ENCODE peak calls at places on chromosomes 3 and 15, in nine cellular contexts. Y is cardiac muscle cell, W is HL-60, O is A549, Z is neural progenitor cell, R is transverse colon, D is testis, G is fibroblast of lung, F is esophagus muscularis mucosa. J is an unnamed sample.

GRCh38 chr15:62799919-62800318 is 242.6 kb upstream of the TPM1 start:
- DNase-seq in Y (peak), W (no peak), O (no peak), Z (no peak), R (no peak), D (no peak), G (no peak), F (no peak), J (no peak)

GRCh38 chr3:98994128-98994762 is 92.8 kb upstream of the DCBLD2 start:
- DNase-seq in Y (peak), W (no peak), O (no peak), Z (peak), R (no peak), D (no peak), G (peak), F (no peak), J (no peak)

GRCh38 chr15:76196286-76196948 is 114.9 kb downstream of the ETFA start:
- DNase-seq in Y (peak), W (peak), O (peak), Z (no peak), R (peak), D (peak), G (peak), F (no peak), J (peak)

GRCh38 chr3:57706462-57706861 is 13.6 kb upstream of the DENND6A start:
- DNase-seq in Y (peak), W (no peak), O (no peak), Z (no peak), R (no peak), D (no peak), G (peak), F (no peak), J (no peak)

GRCh38 chr3:67018105-67018788 is 20.1 kb downstream of the KBTBD8 start:
- DNase-seq in Y (peak), W (no peak), O (no peak), Z (no peak), R (peak), D (peak), G (no peak), F (no peak), J (peak)

GRCh38 chr15:76195506-76196285 is 115.6 kb downstream of the ETFA start:
- DNase-seq in Y (no peak), W (no peak), O (no peak), Z (no peak), R (no peak), D (no peak), G (no peak), F (no peak), J (no peak)

GRCh38 chr15:64004582-64004981 is 41.7 kb downstream of the DAPK2 start:
- DNase-seq in Y (no peak), W (no peak), O (peak), Z (no peak), R (peak), D (no peak), G (peak), F (no peak), J (peak)

GRCh38 chr15:75649045-75649761 is 1.5 kb downstream of the SNX33 start:
- DNase-seq in Y (no peak), W (no peak), O (no peak), Z (no peak), R (no peak), D (no peak), G (no peak), F (no peak), J (no peak)

GRCh38 chr3:131568460-131568859 is 65.7 kb upstream of the MRPL3 start:
- DNase-seq in Y (no peak), W (no peak), O (no peak), Z (peak), R (no peak), D (no peak), G (no peak), F (no peak), J (no peak)

GRCh38 chr3:43540625-43541024 is 81.2 kb downstream of the ANO10 start:
- DNase-seq in Y (peak), W (no peak), O (no peak), Z (no peak), R (no peak), D (no peak), G (peak), F (no peak), J (no peak)

GRCh38 chr3:42450567-42450966 is 40.2 kb upstream of the LYZL4 start:
- DNase-seq in Y (no peak), W (no peak), O (no peak), Z (no peak), R (no peak), D (no peak), G (no peak), F (no peak), J (no peak)

GRCh38 chr15:67042490-67043181 is 22.8 kb upstream of the SMAD3 start:
- DNase-seq in Y (no peak), W (no peak), O (no peak), Z (no peak), R (no peak), D (no peak), G (peak), F (no peak), J (no peak)

GRCh38 chr3:149362361-149362760 is 15.1 kb downstream of the TM4SF1 start:
- DNase-seq in Y (no peak), W (no peak), O (no peak), Z (no peak), R (no peak), D (no peak), G (no peak), F (no peak), J (no peak)

GRCh38 chr15:52351206-52351907 is 55.8 kb upstream of the MYO5C start:
- DNase-seq in Y (peak), W (no peak), O (no peak), Z (no peak), R (no peak), D (no peak), G (no peak), F (no peak), J (peak)

GRCh38 chr3:127731546-127731945 is 58.8 kb downstream of the ABTB1 start:
- DNase-seq in Y (no peak), W (no peak), O (no peak), Z (no peak), R (no peak), D (no peak), G (no peak), F (no peak), J (no peak)

GRCh38 chr3:146594843-146595482 is 10.2 kb downstream of the PLSCR5 start:
- DNase-seq in Y (peak), W (no peak), O (peak), Z (peak), R (no peak), D (no peak), G (peak), F (no peak), J (no peak)

GRCh38 chr3:126131881-126132750 is 48.2 kb upstream of the SLC41A3 start:
- DNase-seq in Y (no peak), W (no peak), O (no peak), Z (no peak), R (peak), D (peak), G (no peak), F (peak), J (peak)

GRCh38 chr3:56784452-56785001 is 17.2 kb downstream of the ARHGEF3 start:
- DNase-seq in Y (no peak), W (no peak), O (no peak), Z (no peak), R (no peak), D (no peak), G (no peak), F (no peak), J (no peak)

GRCh38 chr3:87311309-87311708 is 34.9 kb upstream of the POU1F1 start:
- DNase-seq in Y (no peak), W (no peak), O (no peak), Z (no peak), R (no peak), D (no peak), G (peak), F (no peak), J (no peak)

GRCh38 chr3:55486857-55487375 is at the start of gene WNT5A:
- DNase-seq in Y (peak), W (no peak), O (no peak), Z (peak), R (peak), D (peak), G (peak), F (no peak), J (no peak)

GRCh38 chr3:62128028-62128427 is 245.3 kb downstream of the FEZF2 start:
- DNase-seq in Y (peak), W (no peak), O (no peak), Z (no peak), R (no peak), D (no peak), G (no peak), F (no peak), J (peak)

GRCh38 chr15:42084465-42085235 is 9.7 kb downstream of the PLA2G4D start:
- DNase-seq in Y (peak), W (no peak), O (peak), Z (peak), R (peak), D (peak), G (peak), F (no peak), J (peak)

GRCh38 chr15:53831907-53832793 is 72.7 kb upstream of the WDR72 start:
- DNase-seq in Y (no peak), W (no peak), O (no peak), Z (no peak), R (no peak), D (no peak), G (no peak), F (no peak), J (no peak)

GRCh38 chr15:58425185-58425584 is 6.6 kb upstream of the LIPC start:
- DNase-seq in Y (no peak), W (no peak), O (no peak), Z (no peak), R (no peak), D (no peak), G (no peak), F (no peak), J (no peak)

GRCh38 chr15:76123031-76123430 is 63.2 kb downstream of the TMEM266 start:
- DNase-seq in Y (no peak), W (no peak), O (no peak), Z (no peak), R (no peak), D (no peak), G (no peak), F (no peak), J (no peak)

GRCh38 chr3:143464850-143465249 is 345.3 kb downstream of the CHST2 start:
- DNase-seq in Y (no peak), W (no peak), O (no peak), Z (no peak), R (no peak), D (no peak), G (no peak), F (no peak), J (no peak)

GRCh38 chr3:139319428-139320402 is 24.1 kb upstream of the MRPS22 start:
- DNase-seq in Y (peak), W (no peak), O (no peak), Z (peak), R (no peak), D (no peak), G (no peak), F (no peak), J (no peak)

GRCh38 chr3:128495435-128495970 is 2.5 kb upstream of the GATA2 start:
- DNase-seq in Y (no peak), W (no peak), O (no peak), Z (no peak), R (no peak), D (no peak), G (no peak), F (no peak), J (no peak)

GRCh38 chr15:96273317-96274086 is 57.0 kb upstream of the NR2F2 start:
- DNase-seq in Y (peak), W (no peak), O (peak), Z (no peak), R (no peak), D (no peak), G (peak), F (peak), J (peak)

GRCh38 chr3:197952440-197952839 is 2.5 kb downstream of the RPL35A start:
- DNase-seq in Y (no peak), W (no peak), O (no peak), Z (no peak), R (no peak), D (no peak), G (no peak), F (no peak), J (no peak)
- H3K27ac ChIP-seq in Y (peak), W (no peak), O (no peak), Z (no peak), R (no peak), D (no peak), G (no peak), F (no peak), J (peak)

DNA sequence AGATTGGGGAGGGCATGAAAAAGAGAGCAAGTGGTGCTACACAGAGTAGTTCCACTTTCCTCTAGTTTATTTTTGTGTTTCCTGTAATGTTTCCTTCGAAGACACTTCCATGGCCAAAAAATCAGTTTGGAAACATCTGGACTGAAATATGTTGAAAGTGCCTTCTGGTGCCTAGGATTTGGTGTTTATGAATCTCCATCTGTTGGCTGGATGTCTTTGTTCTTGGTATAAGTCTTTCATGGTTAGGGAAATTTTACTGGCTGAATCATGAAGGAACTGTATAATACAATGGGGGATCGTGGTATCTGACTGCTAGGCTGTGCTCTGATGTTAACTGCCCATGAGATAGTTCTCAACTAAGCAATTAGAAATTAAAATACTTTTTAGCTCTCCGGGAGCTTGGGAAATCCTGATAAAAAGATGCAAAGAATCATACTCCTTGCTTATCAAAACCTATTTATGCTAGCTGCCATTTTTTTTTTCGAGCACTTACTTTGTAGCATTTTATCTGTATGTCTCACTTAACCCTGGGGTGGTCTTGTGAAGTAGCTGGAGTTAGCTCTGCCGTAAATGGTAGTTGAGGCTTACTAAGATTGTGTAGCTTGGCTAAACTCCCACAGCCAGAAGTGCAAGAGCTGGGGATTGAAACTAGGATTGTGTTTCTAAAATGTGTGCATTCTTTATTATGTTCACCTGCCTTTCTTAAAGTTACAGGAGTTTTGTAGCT is 22.0 kb downstream of the AKAP13 start:
- DNase-seq in Y (no peak), W (no peak), O (no peak), Z (no peak), R (no peak), D (no peak), G (peak), F (no peak), J (no peak)
- H3K4me3 ChIP-seq in Y (no peak), W (no peak), O (no peak), Z (no peak), R (no peak), D (no peak), G (peak), F (no peak), J (no peak)

GRCh38 chr15:68484696-68485400 is 52.9 kb upstream of the ITGA11 start:
- DNase-seq in Y (peak), W (no peak), O (no peak), Z (no peak), R (no peak), D (no peak), G (peak), F (no peak), J (no peak)
- H3K27ac ChIP-seq in Y (no peak), W (no peak), O (no peak), Z (no peak), R (peak), D (no peak), G (no peak), F (peak), J (no peak)

DNA sequence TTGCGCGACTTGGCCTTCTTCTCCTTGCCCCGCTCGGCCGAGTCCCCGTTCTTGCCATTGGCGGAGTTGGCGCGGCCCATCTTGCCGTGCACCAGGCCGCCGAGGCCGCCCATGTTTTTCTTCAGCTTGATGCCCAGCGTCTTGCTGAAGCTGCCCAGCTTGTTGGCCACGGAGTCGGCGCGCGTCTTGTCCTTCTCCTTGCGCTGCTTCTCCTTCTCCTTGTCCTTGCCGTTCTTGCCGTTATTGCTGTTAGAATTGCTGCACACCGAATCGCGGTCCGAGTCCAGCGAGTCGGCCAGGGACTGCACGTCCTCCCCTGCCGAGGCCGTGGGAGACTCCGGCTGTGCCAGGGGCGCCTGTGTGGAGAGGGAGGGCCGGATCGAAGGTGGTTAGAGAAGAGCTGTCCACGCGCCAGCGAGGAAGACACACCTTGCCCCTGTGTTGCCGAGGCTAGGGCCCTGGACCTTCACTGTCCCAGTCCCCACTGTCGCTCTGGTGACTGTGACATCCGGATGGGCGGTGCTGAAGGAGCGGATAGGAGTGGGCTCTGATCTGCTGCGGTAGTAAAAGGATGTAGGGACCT is 157.8 kb downstream of the KLF13 start:
- DNase-seq in Y (no peak), W (no peak), O (no peak), Z (no peak), R (peak), D (peak), G (no peak), F (no peak), J (peak)
- H3K4me3 ChIP-seq in Y (no peak), W (no peak), O (no peak), Z (no peak), R (no peak), D (peak), G (no peak), F (no peak), J (no peak)

GRCh38 chr15:68635142-68635541 is 56.3 kb downstream of the CORO2B start:
- DNase-seq in Y (no peak), W (no peak), O (no peak), Z (no peak), R (no peak), D (peak), G (no peak), F (no peak), J (no peak)

GRCh38 chr15:68634531-68634930 is 55.7 kb downstream of the CORO2B start:
- DNase-seq in Y (no peak), W (no peak), O (no peak), Z (no peak), R (no peak), D (no peak), G (no peak), F (no peak), J (no peak)

GRCh38 chr15:68634122-68634482 is 55.3 kb downstream of the CORO2B start:
- DNase-seq in Y (no peak), W (no peak), O (no peak), Z (no peak), R (no peak), D (no peak), G (no peak), F (no peak), J (no peak)

GRCh38 chr15:68637755-68638405 is 59.1 kb downstream of the CORO2B start:
- DNase-seq in Y (peak), W (no peak), O (no peak), Z (no peak), R (peak), D (peak), G (no peak), F (no peak), J (no peak)

GRCh38 chr15:68636256-68636655 is 57.5 kb downstream of the CORO2B start:
- DNase-seq in Y (no peak), W (no peak), O (no peak), Z (no peak), R (no peak), D (no peak), G (no peak), F (no peak), J (no peak)
- H3K27ac ChIP-seq in Y (no peak), W (no peak), O (no peak), Z (no peak), R (no peak), D (no peak), G (no peak), F (no peak), J (no peak)

GRCh38 chr3:48305396-48305795 is 28.1 kb downstream of the SPINK8 start:
- DNase-seq in Y (no peak), W (no peak), O (no peak), Z (no peak), R (no peak), D (no peak), G (no peak), F (no peak), J (no peak)

GRCh38 chr3:48306860-48307530 is 26.5 kb downstream of the SPINK8 start:
- DNase-seq in Y (no peak), W (no peak), O (no peak), Z (no peak), R (no peak), D (no peak), G (no peak), F (no peak), J (no peak)

GRCh38 chr3:48301814-48302194 is 31.7 kb downstream of the SPINK8 start:
- DNase-seq in Y (peak), W (no peak), O (peak), Z (no peak), R (peak), D (peak), G (peak), F (no peak), J (peak)

GRCh38 chr3:48303021-48303420 is 30.4 kb downstream of the SPINK8 start:
- DNase-seq in Y (no peak), W (no peak), O (no peak), Z (no peak), R (no peak), D (no peak), G (no peak), F (no peak), J (no peak)

GRCh38 chr3:48306290-48306689 is 27.2 kb downstream of the SPINK8 start:
- DNase-seq in Y (no peak), W (no peak), O (no peak), Z (no peak), R (no peak), D (no peak), G (no peak), F (no peak), J (no peak)
- H3K4me3 ChIP-seq in Y (no peak), W (no peak), O (no peak), Z (no peak), R (no peak), D (no peak), G (no peak), F (no peak), J (no peak)

GRCh38 chr3:107928084-107928445 is 162.8 kb downstream of the CD47 start:
- DNase-seq in Y (peak), W (no peak), O (peak), Z (no peak), R (peak), D (no peak), G (peak), F (no peak), J (no peak)
- H3K27ac ChIP-seq in Y (no peak), W (no peak), O (peak), Z (no peak), R (no peak), D (no peak), G (no peak), F (peak), J (no peak)

GRCh38 chr15:40392986-40393948 is 10.7 kb downstream of the KNSTRN start:
- DNase-seq in Y (no peak), W (no peak), O (no peak), Z (no peak), R (no peak), D (no peak), G (no peak), F (no peak), J (no peak)

GRCh38 chr15:40398413-40398873 is 7.2 kb upstream of the IVD start:
- DNase-seq in Y (no peak), W (peak), O (no peak), Z (no peak), R (peak), D (no peak), G (no peak), F (no peak), J (no peak)

GRCh38 chr15:40399370-40399769 is 6.2 kb upstream of the IVD start:
- DNase-seq in Y (no peak), W (no peak), O (no peak), Z (no peak), R (no peak), D (peak), G (no peak), F (no peak), J (no peak)

GRCh38 chr15:40397688-40398412 is 7.7 kb upstream of the IVD start:
- DNase-seq in Y (no peak), W (no peak), O (no peak), Z (no peak), R (no peak), D (no peak), G (no peak), F (no peak), J (no peak)
- H3K4me3 ChIP-seq in Y (no peak), W (no peak), O (no peak), Z (no peak), R (no peak), D (no peak), G (no peak), F (no peak), J (no peak)